ENCODE peak calls at places on chromosome 22, in seven cellular contexts. U is MM.1S; Q is thoracic aorta; H is left lung; Y is LoVo; E is stimulated activated CD4-positive, alpha-beta T cell treated with anti-CD3 and anti-CD28 coated beads, Interleukin-2, amount 100 ng/mL, for 48 hours; A is activated gamma-delta T cell treated with Interleukin-2 at 50 U/mL for 16 hours. D is an unnamed sample.
A peak's percentile ranks its signal among the peaks of the same experiment; 100 is the strongest.

GRCh38 chr22:43287441-43287840 is 55.7 kb downstream of the SCUBE1 start:
- DNase-seq in Y (no peak), H (no peak), E (no peak), Q (no peak), A (no peak), U (no peak), D (no peak)

GRCh38 chr22:42651134-42651533 is 1.9 kb upstream of the CYB5R3 start:
- DNase-seq in H (no peak), Q (no peak), Y (no peak), U (no peak), E (no peak), A (no peak), D (no peak)

GRCh38 chr22:22673628-22674027 is 29.2 kb downstream of the GGTLC2 start:
- DNase-seq in Q (no peak), E (no peak), H (no peak), Y (no peak), U (no peak), A (no peak), D (no peak)

GRCh38 chr22:21030621-21031544 is 1.5 kb downstream of the SLC7A4 start:
- DNase-seq in H (peak; percentile 66), Y (no peak), Q (no peak), U (no peak), A (no peak), E (no peak), D (no peak)

GRCh38 chr22:47928626-47929025 is 1166.2 kb downstream of the TBC1D22A start:
- DNase-seq in A (no peak), E (no peak), H (no peak), Y (no peak), Q (no peak), U (no peak), D (no peak)

GRCh38 chr22:24953294-24954113 is 988 bp downstream of the KIAA1671 start:
- DNase-seq in U (no peak), Y (no peak), Q (no peak), A (no peak), H (no peak), E (no peak), D (peak; percentile 65)

GRCh38 chr22:24429411-24430365 is 2.3 kb downstream of the ADORA2A start:
- DNase-seq in A (peak; percentile 28), H (peak; percentile 88), Q (no peak), E (peak; percentile 64), U (peak; percentile 84), Y (no peak), D (peak; percentile 19)

GRCh38 chr22:49893025-49893424 is 25.2 kb downstream of the ALG12 start:
- DNase-seq in A (no peak), Q (no peak), H (no peak), E (no peak), Y (no peak), U (no peak), D (no peak)

GRCh38 chr22:42994276-42994916 is 20.6 kb downstream of the PACSIN2 start:
- DNase-seq in A (no peak), Y (no peak), H (no peak), Q (no peak), E (no peak), U (no peak), D (no peak)

GRCh38 chr22:44620129-44620840 is 81.7 kb upstream of the PRR5 start:
- DNase-seq in Q (peak; percentile 14), U (no peak), H (peak; percentile 82), E (peak; percentile 57), A (peak; percentile 87), Y (no peak), D (peak; percentile 70)

GRCh38 chr22:38964306-38964705 is 6.9 kb downstream of the APOBEC3A start:
- DNase-seq in Q (no peak), A (no peak), Y (no peak), U (no peak), H (no peak), E (no peak), D (no peak)

GRCh38 chr22:28899199-28899853 is 16.0 kb downstream of the ZNRF3 start:
- DNase-seq in E (no peak), Q (no peak), U (no peak), A (peak; percentile 27), Y (no peak), H (no peak), D (no peak)

GRCh38 chr22:29870574-29870973 is 12.4 kb upstream of the MTMR3 start:
- DNase-seq in Y (no peak), U (no peak), A (peak; percentile 5), Q (no peak), H (no peak), E (no peak), D (no peak)

GRCh38 chr22:23714596-23715588 is 24.1 kb downstream of the RGL4 start:
- DNase-seq in U (no peak), Y (no peak), A (no peak), Q (no peak), E (no peak), H (peak; percentile 52), D (no peak)

GRCh38 chr22:39180566-39180965 is 28.1 kb upstream of the CBX7 start:
- DNase-seq in A (no peak), E (no peak), H (no peak), U (no peak), Q (no peak), Y (no peak), D (no peak)

GRCh38 chr22:39419911-39420310 is 20.3 kb downstream of the TAB1 start:
- DNase-seq in A (no peak), E (no peak), Q (no peak), Y (no peak), U (no peak), H (peak; percentile 43), D (peak; percentile 31)

GRCh38 chr22:50695421-50696250 is 23.0 kb downstream of the SHANK3 start:
- DNase-seq in Q (no peak), A (no peak), Y (no peak), E (no peak), U (no peak), H (peak; percentile 37), D (peak; percentile 30)

GRCh38 chr22:32676196-32676595 is 125.3 kb upstream of the TIMP3 start:
- DNase-seq in H (no peak), Q (no peak), Y (no peak), E (no peak), A (no peak), U (no peak), D (no peak)

D was measured in lower lobe of right lung.